ENCODE peak calls at places on chromosomes 6 and 20, in six cellular contexts. S, M, K, R, L and P are unnamed samples.

GRCh38 chr6:40755749-40756452 is 168.7 kb upstream of the LRFN2 start:
- DNase-seq in S (no peak), M (no peak), K (peak), R (no peak), L (no peak), P (no peak)

GRCh38 chr6:31157543-31158139 is at the start of gene CCHCR1:
- DNase-seq in S (peak), M (no peak), K (no peak), R (no peak), L (no peak), P (no peak)

GRCh38 chr6:154516276-154516675 is 5.8 kb upstream of the CNKSR3 start:
- DNase-seq in S (no peak), M (no peak), K (no peak), R (no peak), L (no peak), P (no peak)

GRCh38 chr6:133549252-133549925 is 308.2 kb downstream of the EYA4 start:
- DNase-seq in S (no peak), M (no peak), K (no peak), R (no peak), L (no peak), P (no peak)

GRCh38 chr20:25490656-25491445 is 83.4 kb downstream of the GINS1 start:
- DNase-seq in S (no peak), M (no peak), K (no peak), R (no peak), L (no peak), P (peak)

GRCh38 chr20:32536861-32537656 is 48.1 kb downstream of the NOL4L start:
- DNase-seq in S (peak), M (no peak), K (no peak), R (peak), L (no peak), P (peak)

GRCh38 chr6:83637953-83638352 is 70.9 kb downstream of the SNAP91 start:
- DNase-seq in S (no peak), M (peak), K (no peak), R (peak), L (no peak), P (peak)

GRCh38 chr6:67956352-67956751 is 678.7 kb upstream of the ADGRB3 start:
- DNase-seq in S (no peak), M (no peak), K (no peak), R (peak), L (no peak), P (no peak)

GRCh38 chr20:39829713-39830112 is 859.3 kb downstream of the MAFB start:
- DNase-seq in S (no peak), M (no peak), K (no peak), R (no peak), L (no peak), P (no peak)

GRCh38 chr6:79334674-79335073 is 100.2 kb upstream of the HMGN3 start:
- DNase-seq in S (no peak), M (no peak), K (no peak), R (no peak), L (no peak), P (no peak)

GRCh38 chr6:28134015-28134414 is 7.7 kb upstream of the ZKSCAN8 start:
- DNase-seq in S (peak), M (peak), K (peak), R (no peak), L (no peak), P (no peak)

GRCh38 chr20:48845721-48846306 is 18.0 kb upstream of the PREX1 start:
- DNase-seq in S (no peak), M (no peak), K (peak), R (no peak), L (no peak), P (no peak)

GRCh38 chr6:148146717-148147116 is 195.9 kb upstream of the SASH1 start:
- DNase-seq in S (no peak), M (no peak), K (peak), R (no peak), L (peak), P (no peak)

GRCh38 chr6:42507901-42508300 is 55.9 kb upstream of the UBR2 start:
- DNase-seq in S (no peak), M (no peak), K (no peak), R (no peak), L (no peak), P (no peak)

GRCh38 chr6:140485740-140486467 is 1111.5 kb upstream of the CITED2 start:
- DNase-seq in S (no peak), M (no peak), K (peak), R (no peak), L (no peak), P (no peak)

GRCh38 chr6:68343901-68344300 is 291.2 kb upstream of the ADGRB3 start:
- DNase-seq in S (peak), M (peak), K (peak), R (no peak), L (no peak), P (no peak)

GRCh38 chr6:56374841-56375369 is 127.5 kb upstream of the COL21A1 start:
- DNase-seq in S (no peak), M (no peak), K (peak), R (no peak), L (no peak), P (no peak)

GRCh38 chr6:14622135-14622534 is 504.6 kb downstream of the CD83 start:
- DNase-seq in S (no peak), M (no peak), K (no peak), R (no peak), L (no peak), P (no peak)

GRCh38 chr6:42989923-42990322 is 5.6 kb downstream of the PPP2R5D start:
- DNase-seq in S (no peak), M (no peak), K (no peak), R (no peak), L (no peak), P (no peak)

GRCh38 chr6:119749341-119749740 is 399.8 kb upstream of the MAN1A1 start:
- DNase-seq in S (no peak), M (no peak), K (no peak), R (no peak), L (no peak), P (no peak)

GRCh38 chr6:20173833-20174796 is 38.2 kb downstream of the MBOAT1 start:
- DNase-seq in S (no peak), M (no peak), K (no peak), R (no peak), L (no peak), P (no peak)

GRCh38 chr6:118706702-118707101 is 55.3 kb upstream of the CEP85L start:
- DNase-seq in S (no peak), M (peak), K (peak), R (no peak), L (no peak), P (no peak)

GRCh38 chr6:129251669-129252376 is 368.9 kb downstream of the LAMA2 start:
- DNase-seq in S (peak), M (peak), K (peak), R (peak), L (peak), P (no peak)

GRCh38 chr6:85346196-85346595 is 103.7 kb upstream of the NT5E start:
- DNase-seq in S (no peak), M (no peak), K (no peak), R (no peak), L (no peak), P (no peak)

GRCh38 chr20:62740286-62741141 is 31.9 kb downstream of the NTSR1 start:
- DNase-seq in S (no peak), M (no peak), K (peak), R (peak), L (peak), P (peak)

GRCh38 chr6:14703586-14703985 is 542.3 kb upstream of the JARID2 start:
- DNase-seq in S (no peak), M (no peak), K (peak), R (no peak), L (no peak), P (no peak)

GRCh38 chr6:150694889-150695288 is 95.2 kb downstream of the PLEKHG1 start:
- DNase-seq in S (no peak), M (no peak), K (no peak), R (no peak), L (no peak), P (no peak)

GRCh38 chr6:37614059-37614940 is 83.4 kb downstream of the MDGA1 start:
- DNase-seq in S (peak), M (no peak), K (no peak), R (no peak), L (no peak), P (no peak)

GRCh38 chr6:90730191-90730673 is 143.4 kb upstream of the MAP3K7 start:
- DNase-seq in S (no peak), M (no peak), K (no peak), R (no peak), L (no peak), P (no peak)

GRCh38 chr20:25009218-25010145 is 16.9 kb upstream of the APMAP start:
- DNase-seq in S (no peak), M (peak), K (no peak), R (peak), L (no peak), P (no peak)

GRCh38 chr6:101266063-101266462 is 127.4 kb upstream of the GRIK2 start:
- DNase-seq in S (no peak), M (no peak), K (no peak), R (no peak), L (no peak), P (no peak)

GRCh38 chr6:63663882-63664281 is 28.3 kb downstream of the PHF3 start:
- DNase-seq in S (no peak), M (no peak), K (no peak), R (no peak), L (no peak), P (no peak)

GRCh38 chr6:137768935-137769334 is 98.1 kb upstream of the TNFAIP3 start:
- DNase-seq in S (no peak), M (no peak), K (no peak), R (no peak), L (no peak), P (no peak)

GRCh38 chr6:160457843-160458242 is 109.7 kb downstream of the SLC22A3 start:
- DNase-seq in S (no peak), M (no peak), K (no peak), R (no peak), L (no peak), P (no peak)

GRCh38 chr6:132410840-132411239 is 9.6 kb upstream of the MOXD1 start:
- DNase-seq in S (no peak), M (no peak), K (no peak), R (no peak), L (no peak), P (no peak)